ENCODE peak calls at places on chromosomes 5 and 9, in ten cellular contexts. One of them, this sample, is unnamed. For H3K4me1, the result is how much of the 10 kb centered on the place peaks cover.

GRCh38 chr9:87551692-87552303 is 54.1 kb downstream of the DAPK1 start:
- DNase-seq in aorta: no peak
- DNase-seq in breast epithelium: no peak
- DNase-seq in A549: no peak
- DNase-seq in left ventricle myocardium inferior: no peak
- DNase-seq in neural progenitor cell: no peak
- DNase-seq in mucosa of descending colon: no peak
- DNase-seq in CD8-positive, alpha-beta T cell: no peak
- DNase-seq in fibroblast of lung: no peak
- DNase-seq in ovary: no peak
- DNase-seq in this sample: peak

GRCh38 chr5:174239718-174240117 is 194.2 kb downstream of the NSG2 start:
- DNase-seq in aorta: no peak
- DNase-seq in breast epithelium: no peak
- DNase-seq in A549: no peak
- DNase-seq in left ventricle myocardium inferior: no peak
- DNase-seq in neural progenitor cell: no peak
- DNase-seq in mucosa of descending colon: no peak
- DNase-seq in CD8-positive, alpha-beta T cell: no peak
- DNase-seq in fibroblast of lung: no peak
- DNase-seq in ovary: no peak
- DNase-seq in this sample: peak

GRCh38 chr5:124504081-124504916 is 242.1 kb downstream of the ZNF608 start:
- DNase-seq in aorta: no peak
- DNase-seq in breast epithelium: no peak
- DNase-seq in A549: no peak
- DNase-seq in left ventricle myocardium inferior: no peak
- DNase-seq in neural progenitor cell: peak
- DNase-seq in mucosa of descending colon: no peak
- DNase-seq in CD8-positive, alpha-beta T cell: no peak
- DNase-seq in fibroblast of lung: no peak
- DNase-seq in ovary: no peak
- DNase-seq in this sample: no peak

GRCh38 chr5:158511454-158511853 is 588.3 kb downstream of the EBF1 start:
- DNase-seq in aorta: no peak
- DNase-seq in breast epithelium: no peak
- DNase-seq in A549: no peak
- DNase-seq in left ventricle myocardium inferior: no peak
- DNase-seq in neural progenitor cell: no peak
- DNase-seq in mucosa of descending colon: no peak
- DNase-seq in CD8-positive, alpha-beta T cell: no peak
- DNase-seq in fibroblast of lung: no peak
- DNase-seq in ovary: no peak
- DNase-seq in this sample: no peak

GRCh38 chr5:172758077-172758835 is 12.7 kb downstream of the DUSP1 start:
- DNase-seq in aorta: no peak
- DNase-seq in breast epithelium: no peak
- DNase-seq in A549: peak
- DNase-seq in left ventricle myocardium inferior: no peak
- DNase-seq in neural progenitor cell: peak
- DNase-seq in mucosa of descending colon: no peak
- DNase-seq in CD8-positive, alpha-beta T cell: no peak
- DNase-seq in fibroblast of lung: peak
- DNase-seq in ovary: no peak
- DNase-seq in this sample: no peak

GRCh38 chr9:129143461-129143927 is 32.3 kb downstream of the PTPA start:
- DNase-seq in aorta: peak
- DNase-seq in breast epithelium: no peak
- DNase-seq in A549: no peak
- DNase-seq in left ventricle myocardium inferior: peak
- DNase-seq in neural progenitor cell: no peak
- DNase-seq in mucosa of descending colon: peak
- DNase-seq in CD8-positive, alpha-beta T cell: no peak
- DNase-seq in fibroblast of lung: peak
- DNase-seq in ovary: peak
- DNase-seq in this sample: no peak

GRCh38 chr5:135154197-135154596 is 120.2 kb upstream of the PITX1 start:
- DNase-seq in aorta: peak
- DNase-seq in breast epithelium: no peak
- DNase-seq in A549: no peak
- DNase-seq in left ventricle myocardium inferior: no peak
- DNase-seq in neural progenitor cell: no peak
- DNase-seq in mucosa of descending colon: no peak
- DNase-seq in CD8-positive, alpha-beta T cell: no peak
- DNase-seq in fibroblast of lung: no peak
- DNase-seq in ovary: no peak
- DNase-seq in this sample: no peak

GRCh38 chr9:104557179-104557634 is 11.8 kb upstream of the OR13C8 start:
- DNase-seq in aorta: no peak
- DNase-seq in breast epithelium: no peak
- DNase-seq in A549: no peak
- DNase-seq in left ventricle myocardium inferior: no peak
- DNase-seq in neural progenitor cell: no peak
- DNase-seq in mucosa of descending colon: no peak
- DNase-seq in CD8-positive, alpha-beta T cell: no peak
- DNase-seq in fibroblast of lung: no peak
- DNase-seq in ovary: no peak
- DNase-seq in this sample: no peak

GRCh38 chr9:135251331-135251761 is 163.9 kb downstream of the OLFM1 start:
- DNase-seq in aorta: peak
- DNase-seq in breast epithelium: no peak
- DNase-seq in A549: no peak
- DNase-seq in left ventricle myocardium inferior: no peak
- DNase-seq in neural progenitor cell: no peak
- DNase-seq in mucosa of descending colon: no peak
- DNase-seq in CD8-positive, alpha-beta T cell: no peak
- DNase-seq in fibroblast of lung: no peak
- DNase-seq in ovary: no peak
- DNase-seq in this sample: no peak

GRCh38 chr9:94443039-94443722 is 111.7 kb upstream of the PCAT7 start:
- DNase-seq in aorta: no peak
- DNase-seq in breast epithelium: no peak
- DNase-seq in A549: no peak
- DNase-seq in left ventricle myocardium inferior: no peak
- DNase-seq in neural progenitor cell: peak
- DNase-seq in mucosa of descending colon: no peak
- DNase-seq in CD8-positive, alpha-beta T cell: no peak
- DNase-seq in fibroblast of lung: no peak
- DNase-seq in ovary: no peak
- DNase-seq in this sample: no peak

GRCh38 chr9:70298245-70298771 is 39.5 kb downstream of the SMC5 start:
- DNase-seq in aorta: no peak
- DNase-seq in breast epithelium: no peak
- DNase-seq in A549: no peak
- DNase-seq in left ventricle myocardium inferior: no peak
- DNase-seq in neural progenitor cell: no peak
- DNase-seq in mucosa of descending colon: no peak
- DNase-seq in CD8-positive, alpha-beta T cell: no peak
- DNase-seq in fibroblast of lung: no peak
- DNase-seq in ovary: no peak
- DNase-seq in this sample: no peak

GRCh38 chr5:160787247-160787646 is 64.8 kb downstream of the ATP10B start:
- DNase-seq in aorta: no peak
- DNase-seq in breast epithelium: no peak
- DNase-seq in A549: peak
- DNase-seq in left ventricle myocardium inferior: no peak
- DNase-seq in neural progenitor cell: peak
- DNase-seq in mucosa of descending colon: peak
- DNase-seq in CD8-positive, alpha-beta T cell: no peak
- DNase-seq in fibroblast of lung: no peak
- DNase-seq in ovary: no peak
- DNase-seq in this sample: no peak

GRCh38 chr5:108560581-108560980 is 178.7 kb upstream of the FBXL17 start:
- DNase-seq in aorta: no peak
- DNase-seq in breast epithelium: no peak
- DNase-seq in A549: no peak
- DNase-seq in left ventricle myocardium inferior: peak
- DNase-seq in neural progenitor cell: no peak
- DNase-seq in mucosa of descending colon: peak
- DNase-seq in CD8-positive, alpha-beta T cell: no peak
- DNase-seq in fibroblast of lung: peak
- DNase-seq in ovary: no peak
- DNase-seq in this sample: no peak

GRCh38 chr5:179599973-179600372 is 23.5 kb downstream of the HNRNPH1 start:
- DNase-seq in aorta: no peak
- DNase-seq in breast epithelium: no peak
- DNase-seq in A549: no peak
- DNase-seq in left ventricle myocardium inferior: no peak
- DNase-seq in neural progenitor cell: no peak
- DNase-seq in mucosa of descending colon: no peak
- DNase-seq in CD8-positive, alpha-beta T cell: no peak
- DNase-seq in fibroblast of lung: no peak
- DNase-seq in ovary: no peak
- DNase-seq in this sample: no peak

GRCh38 chr9:86660146-86660545 is 287.2 kb downstream of the GAS1 start:
- DNase-seq in aorta: no peak
- DNase-seq in breast epithelium: no peak
- DNase-seq in A549: no peak
- DNase-seq in left ventricle myocardium inferior: no peak
- DNase-seq in neural progenitor cell: no peak
- DNase-seq in mucosa of descending colon: no peak
- DNase-seq in CD8-positive, alpha-beta T cell: no peak
- DNase-seq in fibroblast of lung: peak
- DNase-seq in ovary: no peak
- DNase-seq in this sample: no peak

GRCh38 chr5:181207214-181207959 is 2.4 kb upstream of the TRIM7 start:
- DNase-seq in aorta: peak
- DNase-seq in breast epithelium: peak
- DNase-seq in A549: peak
- DNase-seq in left ventricle myocardium inferior: peak
- DNase-seq in neural progenitor cell: peak
- DNase-seq in mucosa of descending colon: peak
- DNase-seq in CD8-positive, alpha-beta T cell: peak
- DNase-seq in fibroblast of lung: peak
- DNase-seq in ovary: peak
- DNase-seq in this sample: no peak

GRCh38 chr5:2696156-2696807 is 55.2 kb downstream of the IRX2 start:
- DNase-seq in aorta: no peak
- DNase-seq in breast epithelium: no peak
- DNase-seq in A549: no peak
- DNase-seq in left ventricle myocardium inferior: no peak
- DNase-seq in neural progenitor cell: no peak
- DNase-seq in mucosa of descending colon: no peak
- DNase-seq in CD8-positive, alpha-beta T cell: no peak
- DNase-seq in fibroblast of lung: no peak
- DNase-seq in ovary: no peak
- DNase-seq in this sample: no peak

GRCh38 chr9:6788175-6789016 is 30.6 kb downstream of the KDM4C start:
- DNase-seq in aorta: no peak
- DNase-seq in breast epithelium: no peak
- DNase-seq in A549: peak
- DNase-seq in left ventricle myocardium inferior: no peak
- DNase-seq in neural progenitor cell: peak
- DNase-seq in mucosa of descending colon: peak
- DNase-seq in CD8-positive, alpha-beta T cell: no peak
- DNase-seq in fibroblast of lung: peak
- DNase-seq in ovary: no peak
- DNase-seq in this sample: peak

GRCh38 chr5:172383231-172383802 is 71.0 kb downstream of the SH3PXD2B start:
- DNase-seq in aorta: no peak
- DNase-seq in breast epithelium: no peak
- DNase-seq in A549: peak
- DNase-seq in left ventricle myocardium inferior: no peak
- DNase-seq in neural progenitor cell: no peak
- DNase-seq in mucosa of descending colon: peak
- DNase-seq in CD8-positive, alpha-beta T cell: no peak
- DNase-seq in fibroblast of lung: peak
- DNase-seq in ovary: no peak
- DNase-seq in this sample: no peak

DNA sequence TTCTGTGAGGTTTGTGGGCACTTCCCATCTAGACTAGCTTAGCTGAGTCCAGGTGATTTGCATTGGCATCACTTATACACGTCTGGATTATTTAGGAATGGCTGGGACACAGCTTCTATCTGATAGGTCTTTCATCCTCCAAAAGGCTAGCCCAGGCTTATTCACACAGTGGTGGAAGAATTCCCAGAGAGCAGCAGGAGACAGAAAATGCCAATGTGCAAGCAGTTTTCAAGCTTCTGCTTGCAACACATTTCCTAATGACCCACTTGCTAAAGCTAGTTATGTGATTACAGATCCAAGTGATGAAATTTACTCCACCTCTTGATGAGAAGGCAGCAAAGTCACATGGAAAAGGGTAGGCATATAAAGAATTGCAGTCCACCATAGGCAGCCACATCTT is 44.3 kb upstream of the MAST4 start:
- DNase-seq in aorta: no peak
- DNase-seq in breast epithelium: no peak
- DNase-seq in A549: no peak
- DNase-seq in left ventricle myocardium inferior: no peak
- DNase-seq in neural progenitor cell: no peak
- DNase-seq in mucosa of descending colon: no peak
- DNase-seq in CD8-positive, alpha-beta T cell: no peak
- DNase-seq in fibroblast of lung: no peak
- DNase-seq in ovary: no peak
- DNase-seq in this sample: no peak
- H3K4me1 ChIP-seq in aorta: under half
- H3K4me1 ChIP-seq in breast epithelium: under half
- H3K4me1 ChIP-seq in A549: under half
- H3K4me1 ChIP-seq in left ventricle myocardium inferior: under half
- H3K4me1 ChIP-seq in neural progenitor cell: under half
- H3K4me1 ChIP-seq in mucosa of descending colon: under half
- H3K4me1 ChIP-seq in CD8-positive, alpha-beta T cell: under half
- H3K4me1 ChIP-seq in fibroblast of lung: under half
- H3K4me1 ChIP-seq in ovary: under half
- H3K4me1 ChIP-seq in this sample: under half

GRCh38 chr5:138874241-138874640 is 894 bp downstream of the LRRTM2 start:
- DNase-seq in aorta: no peak
- DNase-seq in breast epithelium: no peak
- DNase-seq in A549: no peak
- DNase-seq in left ventricle myocardium inferior: no peak
- DNase-seq in neural progenitor cell: no peak
- DNase-seq in mucosa of descending colon: no peak
- DNase-seq in CD8-positive, alpha-beta T cell: no peak
- DNase-seq in fibroblast of lung: peak
- DNase-seq in ovary: no peak
- DNase-seq in this sample: no peak
- H3K4me1 ChIP-seq in aorta: under half
- H3K4me1 ChIP-seq in breast epithelium: under half
- H3K4me1 ChIP-seq in A549: under half
- H3K4me1 ChIP-seq in left ventricle myocardium inferior: half or more
- H3K4me1 ChIP-seq in neural progenitor cell: half or more
- H3K4me1 ChIP-seq in mucosa of descending colon: under half
- H3K4me1 ChIP-seq in CD8-positive, alpha-beta T cell: under half
- H3K4me1 ChIP-seq in fibroblast of lung: under half
- H3K4me1 ChIP-seq in ovary: under half
- H3K4me1 ChIP-seq in this sample: half or more

GRCh38 chr9:121294181-121294743 is 26.3 kb downstream of the GSN start:
- DNase-seq in aorta: peak
- DNase-seq in breast epithelium: no peak
- DNase-seq in A549: no peak
- DNase-seq in left ventricle myocardium inferior: peak
- DNase-seq in neural progenitor cell: no peak
- DNase-seq in mucosa of descending colon: no peak
- DNase-seq in CD8-positive, alpha-beta T cell: no peak
- DNase-seq in fibroblast of lung: no peak
- DNase-seq in ovary: no peak
- DNase-seq in this sample: no peak
- H3K4me1 ChIP-seq in aorta: under half
- H3K4me1 ChIP-seq in breast epithelium: under half
- H3K4me1 ChIP-seq in A549: under half
- H3K4me1 ChIP-seq in left ventricle myocardium inferior: half or more
- H3K4me1 ChIP-seq in neural progenitor cell: under half
- H3K4me1 ChIP-seq in mucosa of descending colon: under half
- H3K4me1 ChIP-seq in CD8-positive, alpha-beta T cell: under half
- H3K4me1 ChIP-seq in fibroblast of lung: under half
- H3K4me1 ChIP-seq in ovary: under half
- H3K4me1 ChIP-seq in this sample: half or more

GRCh38 chr5:13034048-13034447 is 910.4 kb downstream of the DNAH5 start:
- DNase-seq in aorta: no peak
- DNase-seq in breast epithelium: no peak
- DNase-seq in A549: no peak
- DNase-seq in left ventricle myocardium inferior: no peak
- DNase-seq in neural progenitor cell: no peak
- DNase-seq in mucosa of descending colon: no peak
- DNase-seq in CD8-positive, alpha-beta T cell: no peak
- DNase-seq in fibroblast of lung: no peak
- DNase-seq in ovary: no peak
- DNase-seq in this sample: no peak
- H3K4me1 ChIP-seq in aorta: under half
- H3K4me1 ChIP-seq in breast epithelium: under half
- H3K4me1 ChIP-seq in A549: under half
- H3K4me1 ChIP-seq in left ventricle myocardium inferior: under half
- H3K4me1 ChIP-seq in neural progenitor cell: under half
- H3K4me1 ChIP-seq in mucosa of descending colon: under half
- H3K4me1 ChIP-seq in CD8-positive, alpha-beta T cell: under half
- H3K4me1 ChIP-seq in fibroblast of lung: under half
- H3K4me1 ChIP-seq in ovary: under half
- H3K4me1 ChIP-seq in this sample: under half

This sample was measured in esophagus muscularis mucosa.